ENCODE peak calls at places on chromosome 3, in seven cellular contexts. E is right cardiac atrium; R is CD8-positive, alpha-beta memory T cell; J is fibroblast of lung; B is GM23338; N is A549; Z is colonic mucosa. W is an unnamed sample. For H3K4me1, the result is how much of the 10 kb centered on the place peaks cover.

GRCh38 chr3:189294649-189295048 is 122.9 kb downstream of the TPRG1 start:
- DNase-seq in E (no peak), R (no peak), J (no peak), B (no peak), N (no peak), Z (no peak), W (no peak)

GRCh38 chr3:180447156-180447555 is 154.8 kb upstream of the TTC14 start:
- DNase-seq in E (no peak), R (no peak), J (no peak), B (no peak), N (no peak), Z (no peak), W (no peak)

GRCh38 chr3:73045391-73045790 is 16.1 kb upstream of the EBLN2 start:
- DNase-seq in E (no peak), R (no peak), J (peak), B (no peak), N (no peak), Z (no peak), W (no peak)

GRCh38 chr3:116148881-116149530 is 296.3 kb downstream of the LSAMP start:
- DNase-seq in E (no peak), R (no peak), J (peak), B (no peak), N (no peak), Z (no peak), W (no peak)

GRCh38 chr3:4523710-4524422 is 30.7 kb downstream of the ITPR1 start:
- DNase-seq in E (no peak), R (no peak), J (no peak), B (no peak), N (no peak), Z (no peak), W (no peak)

GRCh38 chr3:177676947-177677587 is 479.8 kb upstream of the TBL1XR1 start:
- DNase-seq in E (no peak), R (no peak), J (no peak), B (no peak), N (peak), Z (peak), W (no peak)

GRCh38 chr3:128932516-128933212 is 53.2 kb downstream of the ACAD9 start:
- DNase-seq in E (no peak), R (no peak), J (no peak), B (no peak), N (no peak), Z (no peak), W (no peak)

GRCh38 chr3:105255351-105255750 is 111.4 kb upstream of the ALCAM start:
- DNase-seq in E (no peak), R (no peak), J (peak), B (no peak), N (no peak), Z (no peak), W (no peak)

GRCh38 chr3:177061382-177061781 is 135.9 kb downstream of the TBL1XR1 start:
- DNase-seq in E (no peak), R (no peak), J (no peak), B (no peak), N (no peak), Z (no peak), W (no peak)

GRCh38 chr3:163508212-163508611 is 1570.1 kb downstream of the SI start:
- DNase-seq in E (no peak), R (no peak), J (no peak), B (no peak), N (no peak), Z (no peak), W (no peak)

GRCh38 chr3:77041156-77041696 is 1.3 kb downstream of the ROBO2 start:
- DNase-seq in E (no peak), R (no peak), J (no peak), B (no peak), N (no peak), Z (no peak), W (no peak)

GRCh38 chr3:12929801-12930200 is 88.4 kb upstream of the RPL32 start:
- DNase-seq in E (no peak), R (no peak), J (no peak), B (no peak), N (no peak), Z (no peak), W (no peak)

GRCh38 chr3:124882749-124883148 is 4.4 kb downstream of the ITGB5 start:
- DNase-seq in E (no peak), R (no peak), J (peak), B (peak), N (no peak), Z (no peak), W (no peak)

GRCh38 chr3:188916934-188917391 is 254.8 kb upstream of the TPRG1 start:
- DNase-seq in E (no peak), R (no peak), J (peak), B (no peak), N (no peak), Z (no peak), W (no peak)

GRCh38 chr3:168847293-168847883 is 751.7 kb upstream of the GOLIM4 start:
- DNase-seq in E (no peak), R (no peak), J (peak), B (peak), N (peak), Z (no peak), W (peak)

GRCh38 chr3:32592696-32593353 is 22.2 kb upstream of the DYNC1LI1 start:
- DNase-seq in E (peak), R (no peak), J (no peak), B (peak), N (no peak), Z (no peak), W (no peak)

GRCh38 chr3:63355809-63356208 is 77.7 kb downstream of the SYNPR start:
- DNase-seq in E (no peak), R (no peak), J (peak), B (no peak), N (no peak), Z (no peak), W (no peak)

GRCh38 chr3:48125886-48126622 is 62.2 kb downstream of the CDC25A start:
- DNase-seq in E (no peak), R (no peak), J (no peak), B (no peak), N (no peak), Z (no peak), W (no peak)

GRCh38 chr3:162007722-162008121 is 511.1 kb downstream of the OTOL1 start:
- DNase-seq in E (no peak), R (no peak), J (no peak), B (no peak), N (no peak), Z (no peak), W (no peak)

GRCh38 chr3:187986514-187986934 is 167.4 kb upstream of the LPP start:
- DNase-seq in E (no peak), R (no peak), J (peak), B (no peak), N (peak), Z (no peak), W (no peak)

GRCh38 chr3:39147711-39148115 is 5.7 kb downstream of the CSRNP1 start:
- DNase-seq in E (peak), R (no peak), J (peak), B (peak), N (no peak), Z (peak), W (no peak)

GRCh38 chr3:44516230-44516629 is 38.8 kb upstream of the ZNF445 start:
- DNase-seq in E (no peak), R (no peak), J (no peak), B (no peak), N (no peak), Z (no peak), W (no peak)

GRCh38 chr3:8532251-8532831 is 30.7 kb downstream of the LMCD1 start:
- DNase-seq in E (peak), R (no peak), J (peak), B (no peak), N (peak), Z (no peak), W (no peak)

GRCh38 chr3:27756877-27757276 is 34.8 kb upstream of the EOMES start:
- DNase-seq in E (no peak), R (no peak), J (no peak), B (no peak), N (no peak), Z (no peak), W (no peak)

GRCh38 chr3:102259636-102260035 is 175.2 kb upstream of the ZPLD1 start:
- DNase-seq in E (no peak), R (no peak), J (no peak), B (no peak), N (no peak), Z (no peak), W (no peak)

GRCh38 chr3:184524981-184525336 is 36.6 kb upstream of the EPHB3 start:
- DNase-seq in E (no peak), R (no peak), J (no peak), B (peak), N (no peak), Z (peak), W (no peak)

GRCh38 chr3:44427683-44428082 is 49.8 kb downstream of the ZNF445 start:
- DNase-seq in E (no peak), R (no peak), J (no peak), B (peak), N (no peak), Z (no peak), W (no peak)

GRCh38 chr3:65685621-65686020 is 353.1 kb downstream of the MAGI1 start:
- DNase-seq in E (no peak), R (no peak), J (peak), B (no peak), N (no peak), Z (no peak), W (no peak)

GRCh38 chr3:17360991-17361390 is 381.4 kb downstream of the TBC1D5 start:
- DNase-seq in E (no peak), R (no peak), J (no peak), B (no peak), N (no peak), Z (no peak), W (no peak)

GRCh38 chr3:127734754-127735473 is 62.2 kb downstream of the ABTB1 start:
- DNase-seq in E (peak), R (no peak), J (peak), B (no peak), N (no peak), Z (no peak), W (no peak)
- H3K4me1 ChIP-seq in E (under half), R (under half), J (under half), B (under half), N (half or more), Z (under half), W (under half)

DNA sequence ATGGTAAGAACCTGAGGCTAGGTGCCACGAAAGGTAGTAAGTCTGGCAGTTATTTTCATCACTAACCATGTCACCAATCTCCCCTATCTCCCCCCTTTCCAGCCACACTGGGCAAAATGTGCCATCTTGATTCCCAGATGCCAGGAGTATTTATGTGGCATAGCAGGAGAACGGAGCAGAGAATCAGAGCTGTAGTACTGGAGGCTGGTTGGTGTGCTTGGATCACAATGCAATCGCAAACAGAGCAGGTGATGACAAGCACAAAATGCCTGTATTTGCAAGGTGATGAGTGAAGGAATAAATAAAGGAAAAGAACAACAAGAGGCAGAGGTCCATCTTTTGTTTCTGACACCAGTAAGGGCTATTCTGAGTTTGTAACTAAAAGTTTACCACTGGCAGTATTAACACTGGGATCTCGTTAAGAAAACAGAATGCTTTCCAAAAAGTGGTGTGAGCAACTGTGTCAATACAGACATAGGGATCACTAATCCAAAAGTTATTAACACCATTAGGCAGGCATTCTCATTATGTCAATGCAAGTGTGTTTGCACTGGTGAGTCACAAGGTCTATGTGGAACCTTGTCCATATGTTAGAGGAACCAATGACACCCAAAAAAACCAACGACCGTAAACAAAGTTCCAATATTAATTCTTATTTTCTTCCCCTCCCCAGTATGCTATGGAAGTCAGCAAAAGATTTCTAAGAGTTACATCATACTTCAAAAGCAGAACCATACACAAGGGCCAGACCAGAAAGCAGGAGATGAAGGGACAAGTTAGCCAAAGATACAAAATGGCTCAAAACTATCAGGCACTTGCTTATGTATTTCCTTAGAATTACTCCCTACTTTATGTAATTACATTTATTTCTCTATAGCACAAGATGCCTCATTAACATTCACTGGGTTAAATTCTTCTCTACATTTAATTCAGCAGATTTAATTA is 556.6 kb downstream of the FOXP1 start:
- DNase-seq in E (no peak), R (no peak), J (no peak), B (no peak), N (no peak), Z (no peak), W (no peak)
- H3K4me1 ChIP-seq in E (under half), R (under half), J (under half), B (under half), N (under half), Z (under half), W (under half)

GRCh38 chr3:146165844-146166243 is 4.9 kb upstream of the PLOD2 start:
- DNase-seq in E (no peak), R (no peak), J (no peak), B (no peak), N (no peak), Z (no peak), W (no peak)
- H3K4me1 ChIP-seq in E (under half), R (under half), J (under half), B (under half), N (half or more), Z (under half), W (under half)

GRCh38 chr3:25424238-25425013 is 3.6 kb upstream of the RARB start:
- DNase-seq in E (no peak), R (no peak), J (peak), B (no peak), N (peak), Z (no peak), W (no peak)
- H3K4me1 ChIP-seq in E (under half), R (under half), J (under half), B (half or more), N (half or more), Z (under half), W (under half)

GRCh38 chr3:159685801-159686200 is 302.8 kb upstream of the IL12A start:
- DNase-seq in E (no peak), R (no peak), J (peak), B (no peak), N (no peak), Z (no peak), W (no peak)
- H3K4me1 ChIP-seq in E (under half), R (under half), J (under half), B (under half), N (under half), Z (under half), W (under half)

DNA sequence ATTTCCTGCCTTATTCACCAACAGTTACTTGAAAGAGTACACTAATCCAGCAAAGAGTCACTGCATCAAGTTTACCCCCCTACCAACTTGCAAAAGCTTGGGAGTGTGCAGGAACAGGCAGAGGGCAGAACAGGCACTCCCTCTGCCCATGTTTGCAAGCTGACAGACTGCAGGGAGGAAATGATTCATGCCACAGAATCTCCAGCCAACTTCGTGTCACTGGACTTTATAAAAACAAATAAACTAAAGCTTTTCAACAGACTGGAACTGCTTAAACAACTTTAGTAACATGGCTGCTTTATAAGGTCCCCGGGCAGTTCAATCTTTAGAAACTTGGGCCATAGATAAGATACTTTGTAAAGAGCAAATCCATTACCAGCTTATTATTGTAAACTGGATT is 129.5 kb downstream of the THRB start:
- DNase-seq in E (peak), R (no peak), J (peak), B (no peak), N (peak), Z (peak), W (no peak)
- H3K4me1 ChIP-seq in E (under half), R (under half), J (under half), B (under half), N (under half), Z (under half), W (under half)

DNA sequence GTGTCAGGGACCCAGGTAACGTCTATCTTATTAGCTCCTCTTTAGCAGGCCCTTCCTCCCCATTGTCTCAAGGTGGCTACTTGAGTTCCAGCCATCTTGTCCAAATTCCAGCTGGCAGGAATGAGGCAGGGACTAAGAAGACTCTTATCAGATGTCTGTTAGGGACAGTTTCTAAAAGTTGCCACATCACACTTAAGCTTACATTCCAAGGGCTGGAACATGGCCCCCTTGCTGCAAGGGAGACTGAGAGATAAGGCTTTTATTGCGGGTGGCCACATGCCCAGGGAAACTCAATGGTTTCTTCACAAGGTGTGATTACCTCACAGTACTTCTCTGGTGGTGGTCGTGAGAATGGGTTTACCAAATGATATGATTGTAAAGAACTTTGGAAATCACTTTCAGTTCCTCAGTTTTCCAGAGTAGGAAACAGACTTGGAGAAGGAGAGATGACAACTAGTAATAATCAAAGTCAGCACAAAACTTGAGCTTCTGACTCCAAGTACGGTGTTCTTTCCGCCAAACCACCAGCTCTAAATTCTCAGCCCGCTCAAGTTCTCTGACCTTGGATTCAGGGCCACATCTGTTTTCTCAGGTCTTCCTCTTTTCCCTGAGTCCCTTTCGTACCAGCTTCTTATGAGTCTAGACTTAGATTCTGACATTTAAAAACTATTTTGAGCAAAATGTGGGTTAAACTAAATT is 14.2 kb downstream of the PDIA5 start:
- DNase-seq in E (peak), R (no peak), J (no peak), B (no peak), N (no peak), Z (no peak), W (no peak)
- H3K4me1 ChIP-seq in E (half or more), R (under half), J (under half), B (under half), N (under half), Z (under half), W (half or more)

GRCh38 chr3:150064952-150065351 is 94.3 kb upstream of the PFN2 start:
- DNase-seq in E (no peak), R (no peak), J (no peak), B (no peak), N (no peak), Z (no peak), W (no peak)
- H3K4me1 ChIP-seq in E (under half), R (under half), J (under half), B (under half), N (under half), Z (under half), W (under half)

GRCh38 chr3:69081583-69082262 is 1.6 kb upstream of the UBA3 start:
- DNase-seq in E (no peak), R (no peak), J (peak), B (peak), N (peak), Z (no peak), W (no peak)
- H3K4me1 ChIP-seq in E (under half), R (half or more), J (under half), B (under half), N (half or more), Z (under half), W (under half)